ENCODE peak calls at places on chromosomes 4 and X, in nine cellular contexts. P is NCI-H460; Q is nucleus accumbens; C is sciatic nerve; H is activated T-helper 1 cell treated with anti-CD3 and anti-CD28 coated beads, Interleukin-2, amount 50 U/mL, for 16 hours; M is left kidney; L is T-helper 17 cell; A is stimulated activated CD4-positive, alpha-beta T cell treated with anti-CD3 and anti-CD28 coated beads, Interleukin-2, amount 100 ng/mL, for 48 hours; I is GM04504. D is an unnamed sample.

GRCh38 chrX:45191383-45191782 is 9.3 kb downstream of the DIPK2B start:
- DNase-seq in P (no peak), Q (no peak), C (no peak), H (no peak), M (no peak), L (no peak), A (no peak), I (no peak), D (no peak)

GRCh38 chr4:10085386-10085785 is 31.2 kb downstream of the WDR1 start:
- DNase-seq in P (no peak), Q (no peak), C (no peak), H (no peak), M (no peak), L (peak), A (no peak), I (no peak), D (no peak)

GRCh38 chr4:143559757-143560147 is 46.2 kb downstream of the SMARCA5 start:
- DNase-seq in P (no peak), Q (no peak), C (no peak), H (no peak), M (no peak), L (peak), A (no peak), I (no peak), D (no peak)

GRCh38 chrX:132488092-132488749 is 617 bp downstream of the MBNL3 start:
- DNase-seq in P (no peak), Q (no peak), C (no peak), H (no peak), M (peak), L (no peak), A (no peak), I (no peak), D (no peak)

GRCh38 chrX:3815896-3816664 is 102.6 kb upstream of the PRKX start:
- DNase-seq in P (peak), Q (peak), C (peak), H (no peak), M (peak), L (peak), A (peak), I (peak), D (peak)

GRCh38 chrX:115226929-115227328 is 7.0 kb downstream of the LRCH2 start:
- DNase-seq in P (peak), Q (no peak), C (no peak), H (no peak), M (peak), L (no peak), A (no peak), I (no peak), D (no peak)

GRCh38 chr4:147640331-147640730 is 23.1 kb downstream of the TMEM184C start:
- DNase-seq in P (no peak), Q (no peak), C (no peak), H (no peak), M (no peak), L (no peak), A (no peak), I (no peak), D (no peak)

GRCh38 chrX:15146515-15146914 is 123.4 kb downstream of the ASB9 start:
- DNase-seq in P (peak), Q (no peak), C (no peak), H (no peak), M (peak), L (no peak), A (peak), I (no peak), D (no peak)

GRCh38 chr4:87875187-87875586 is 42.4 kb downstream of the MEPE start:
- DNase-seq in P (no peak), Q (no peak), C (no peak), H (no peak), M (no peak), L (no peak), A (no peak), I (no peak), D (no peak)

GRCh38 chr4:113872426-113873260 is 106.8 kb downstream of the ARSJ start:
- DNase-seq in P (no peak), Q (no peak), C (no peak), H (no peak), M (no peak), L (no peak), A (no peak), I (no peak), D (no peak)

GRCh38 chrX:20363003-20363674 is 96.4 kb upstream of the RPS6KA3 start:
- DNase-seq in P (no peak), Q (no peak), C (no peak), H (no peak), M (peak), L (no peak), A (no peak), I (no peak), D (no peak)

GRCh38 chr4:145736241-145736831 is 56.4 kb downstream of the C4orf51 start:
- DNase-seq in P (no peak), Q (no peak), C (peak), H (no peak), M (peak), L (no peak), A (no peak), I (peak), D (peak)

GRCh38 chr4:16048639-16049448 is 35.0 kb downstream of the PROM1 start:
- DNase-seq in P (no peak), Q (no peak), C (no peak), H (no peak), M (no peak), L (no peak), A (no peak), I (no peak), D (no peak)

GRCh38 chrX:148459343-148459742 is 41.1 kb upstream of the AFF2 start:
- DNase-seq in P (no peak), Q (no peak), C (no peak), H (no peak), M (no peak), L (no peak), A (no peak), I (no peak), D (no peak)

GRCh38 chr4:145805490-145805889 is 125.5 kb downstream of the C4orf51 start:
- DNase-seq in P (no peak), Q (no peak), C (no peak), H (no peak), M (peak), L (no peak), A (no peak), I (no peak), D (no peak)

GRCh38 chrX:34884693-34885277 is 57.8 kb upstream of the FAM47B start:
- DNase-seq in P (peak), Q (no peak), C (no peak), H (no peak), M (no peak), L (no peak), A (no peak), I (peak), D (no peak)

GRCh38 chr4:43943998-43944397 is 504.6 kb downstream of the KCTD8 start:
- DNase-seq in P (no peak), Q (no peak), C (no peak), H (no peak), M (no peak), L (no peak), A (no peak), I (no peak), D (no peak)

GRCh38 chr4:16222957-16223527 is 3.2 kb downstream of the TAPT1 start:
- DNase-seq in P (no peak), Q (no peak), C (no peak), H (no peak), M (no peak), L (no peak), A (no peak), I (no peak), D (no peak)

GRCh38 chr4:110155632-110156031 is 42.8 kb downstream of the ELOVL6 start:
- DNase-seq in P (no peak), Q (no peak), C (no peak), H (no peak), M (peak), L (no peak), A (no peak), I (peak), D (no peak)

GRCh38 chr4:25397305-25397704 is 20.2 kb downstream of the ANAPC4 start:
- DNase-seq in P (no peak), Q (no peak), C (no peak), H (no peak), M (no peak), L (no peak), A (no peak), I (no peak), D (no peak)

GRCh38 chr4:41028392-41029076 is 185.8 kb downstream of the APBB2 start:
- DNase-seq in P (no peak), Q (no peak), C (no peak), H (no peak), M (peak), L (no peak), A (no peak), I (peak), D (no peak)

GRCh38 chr4:20305976-20306375 is 54.3 kb downstream of the SLIT2 start:
- DNase-seq in P (no peak), Q (peak), C (no peak), H (no peak), M (peak), L (no peak), A (no peak), I (no peak), D (no peak)

GRCh38 chrX:63511361-63511760 is 160.2 kb upstream of the SPIN4 start:
- DNase-seq in P (no peak), Q (no peak), C (no peak), H (no peak), M (no peak), L (no peak), A (no peak), I (no peak), D (no peak)

GRCh38 chr4:94127707-94128328 is 79.8 kb upstream of the SMARCAD1 start:
- DNase-seq in P (peak), Q (no peak), C (no peak), H (no peak), M (peak), L (no peak), A (no peak), I (peak), D (no peak)

GRCh38 chr4:20440170-20440569 is 188.5 kb downstream of the SLIT2 start:
- DNase-seq in P (no peak), Q (no peak), C (no peak), H (no peak), M (no peak), L (no peak), A (no peak), I (no peak), D (no peak)

D was measured in coronary artery.